ENCODE peak calls at places on chromosome 13, in seven cellular contexts. F, Q, R, J, Z, G and M are unnamed samples.

GRCh38 chr13:41352935-41353801 is 42.1 kb downstream of the NAA16 start:
- DNase-seq in G (peak; percentile 79), Z (peak; percentile 82), R (peak; percentile 38), F (no peak), J (peak; percentile 59), Q (peak; percentile 47), M (peak; percentile 88)

GRCh38 chr13:94411747-94412146 is 67.7 kb downstream of the DCT start:
- DNase-seq in J (no peak), R (no peak), G (no peak), Q (no peak), F (no peak), Z (no peak), M (no peak)

GRCh38 chr13:19818223-19818842 is 35.6 kb upstream of the PSPC1 start:
- DNase-seq in Z (peak; percentile 28), Q (peak; percentile 94), F (peak; percentile 77), R (peak; percentile 36), J (no peak), G (peak; percentile 85), M (peak; percentile 84)

GRCh38 chr13:75792526-75793187 is 156.5 kb downstream of the LMO7 start:
- DNase-seq in F (no peak), R (no peak), G (peak; percentile 69), Q (no peak), Z (peak; percentile 59), J (peak; percentile 56), M (peak; percentile 91)

GRCh38 chr13:74966814-74967213 is 515.2 kb downstream of the TBC1D4 start:
- DNase-seq in Z (peak; percentile 49), F (no peak), Q (no peak), R (no peak), G (peak; percentile 47), J (no peak), M (no peak)

GRCh38 chr13:87527036-87527435 is 144.1 kb upstream of the SLITRK5 start:
- DNase-seq in G (no peak), J (no peak), Z (no peak), Q (no peak), R (no peak), F (no peak), M (no peak)

GRCh38 chr13:106814389-106814903 is 246.5 kb upstream of the ARGLU1 start:
- DNase-seq in Q (no peak), F (no peak), Z (no peak), G (no peak), R (no peak), J (no peak), M (no peak)

GRCh38 chr13:111791131-111791530 is 275.8 kb upstream of the SOX1 start:
- DNase-seq in Z (no peak), Q (no peak), R (no peak), G (no peak), J (no peak), F (no peak), M (no peak)

GRCh38 chr13:34816543-34816942 is 125.5 kb upstream of the NBEA start:
- DNase-seq in J (no peak), Q (no peak), Z (peak; percentile 28), F (no peak), G (no peak), R (no peak), M (no peak)

GRCh38 chr13:29594710-29595379 is 643 bp downstream of the SLC7A1 start:
- DNase-seq in J (peak; percentile 59), G (peak; percentile 33), F (no peak), Z (peak; percentile 74), Q (no peak), R (peak; percentile 29), M (peak; percentile 83)

GRCh38 chr13:27393101-27393500 is 31.3 kb upstream of the GTF3A start:
- DNase-seq in Z (no peak), J (no peak), G (no peak), R (no peak), F (no peak), Q (no peak), M (no peak)

GRCh38 chr13:81318231-81319019 is 977.5 kb upstream of the SPRY2 start:
- DNase-seq in G (no peak), Q (no peak), R (no peak), Z (no peak), J (no peak), F (no peak), M (no peak)
- H3K4me1 ChIP-seq in G (no peaks in the 10 kb centered on the region), Q (no peaks in the 10 kb centered on the region), R (no peaks in the 10 kb centered on the region), Z (peaks cover 2% of the 10 kb centered on the region), J (no peaks in the 10 kb centered on the region), F (no peaks in the 10 kb centered on the region), M (no peaks in the 10 kb centered on the region)

GRCh38 chr13:77061362-77061761 is 34.4 kb upstream of the FBXL3 start:
- DNase-seq in F (no peak), R (no peak), Z (no peak), J (no peak), G (no peak), Q (no peak), M (no peak)
- H3K4ac ChIP-seq in F (no peak overlapping the region), R (no peak overlapping the region), Z (no peak overlapping the region), J (no peak overlapping the region), G (no peak overlapping the region), Q (no peak overlapping the region), M (no peak overlapping the region)

DNA sequence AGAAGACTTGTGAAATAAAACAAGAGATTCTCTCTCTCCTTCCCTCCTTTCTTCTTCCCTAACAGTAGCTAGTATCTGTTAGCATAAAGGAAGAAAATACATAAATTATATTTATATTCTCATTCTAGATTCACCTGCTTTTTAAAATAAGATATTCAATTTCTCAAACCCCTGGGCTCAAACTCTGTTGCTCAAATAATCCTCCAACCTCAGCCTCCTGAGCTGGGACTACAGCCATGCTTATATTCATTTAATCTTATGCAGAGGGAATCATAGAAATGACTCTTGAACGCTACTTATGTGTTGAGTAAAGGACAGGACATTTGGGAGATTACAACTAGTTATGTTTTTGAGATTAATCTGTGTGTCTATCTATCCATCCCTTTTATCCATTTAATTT is 56.2 kb downstream of the GPC5 start:
- DNase-seq in F (no peak), R (no peak), G (no peak), Q (no peak), J (no peak), Z (no peak), M (no peak)
- H3K23ac ChIP-seq in F (no peak overlapping the region), R (no peak overlapping the region), G (no peak overlapping the region), Q (no peak overlapping the region), J (no peak overlapping the region), Z (no peak overlapping the region), M (no peak overlapping the region)

DNA sequence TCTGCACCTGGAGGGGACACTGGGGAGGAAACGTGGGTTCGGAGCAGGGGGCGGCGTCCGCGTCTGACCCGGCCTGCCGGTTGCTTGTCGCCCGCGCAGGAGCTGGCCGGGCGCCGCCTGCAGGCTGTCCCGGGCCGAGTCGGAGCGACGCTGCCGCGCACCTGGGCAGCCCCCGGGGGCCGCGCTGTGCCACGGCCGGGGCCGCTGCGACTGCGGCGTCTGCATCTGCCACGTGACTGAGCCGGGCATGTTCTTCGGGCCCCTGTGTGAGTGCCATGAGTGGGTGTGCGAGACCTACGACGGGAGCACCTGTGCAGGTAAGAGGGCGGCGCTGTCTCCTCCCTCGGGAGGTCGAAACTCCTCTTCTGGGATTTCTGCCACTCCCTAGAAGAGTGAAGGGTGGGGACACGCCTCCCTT is 1.3 kb downstream of the ITGBL1 start:
- DNase-seq in R (no peak), J (no peak), F (no peak), Z (no peak), G (no peak), Q (peak; percentile 55), M (peak; percentile 17)
- H3K4me1 ChIP-seq in R (no peaks in the 10 kb centered on the region), J (peaks cover 35% of the 10 kb centered on the region), F (no peaks in the 10 kb centered on the region), Z (peaks cover 18% of the 10 kb centered on the region), G (no peaks in the 10 kb centered on the region), Q (peaks cover 2% of the 10 kb centered on the region), M (peaks cover 14% of the 10 kb centered on the region)

GRCh38 chr13:31739226-31739625 is at the start of gene RXFP2:
- DNase-seq in Q (no peak), R (no peak), F (no peak), J (no peak), Z (no peak), G (no peak), M (no peak)

GRCh38 chr13:31747271-31747670 is 7.9 kb downstream of the RXFP2 start:
- DNase-seq in G (no peak), F (no peak), Z (no peak), R (no peak), J (no peak), Q (no peak), M (no peak)

GRCh38 chr13:31747966-31748365 is 8.6 kb downstream of the RXFP2 start:
- DNase-seq in J (no peak), Z (no peak), R (no peak), F (no peak), G (no peak), Q (no peak), M (no peak)

GRCh38 chr13:31742102-31742695 is 2.9 kb downstream of the RXFP2 start:
- DNase-seq in J (peak; percentile 69), F (peak; percentile 36), G (peak; percentile 72), Z (peak; percentile 61), Q (peak; percentile 66), R (peak; percentile 69), M (peak; percentile 79)
- H3K4ac ChIP-seq in J (peak overlapping the region; percentile 79), F (no peak overlapping the region), G (no peak overlapping the region), Z (no peak overlapping the region), Q (no peak overlapping the region), R (no peak overlapping the region), M (no peak overlapping the region)